ENCODE peak calls at places on chromosomes 11 and 22, in six cellular contexts. W is neuronal stem cell, V is IMR-90, H is trophoblast cell, G is mesenchymal stem cell, D is H1. U is an unnamed sample.

GRCh38 chr11:114026355-114026754 is 33.2 kb upstream of the ZBTB16 start:
- DNase-seq in V (no peak), H (no peak), G (peak; percentile 45), D (peak; percentile 10), W (no peak), U (peak; percentile 62)

GRCh38 chr22:36935694-36936093 is 22.3 kb downstream of the CSF2RB start:
- DNase-seq in H (no peak), V (no peak), W (no peak), G (no peak), D (no peak), U (no peak)

GRCh38 chr11:64499261-64500004 is 91.6 kb upstream of the SLC22A12 start:
- DNase-seq in H (no peak), D (no peak), W (no peak), G (no peak), V (no peak), U (no peak)

GRCh38 chr11:8403310-8403709 is 139.6 kb upstream of the LMO1 start:
- DNase-seq in D (no peak), H (no peak), W (no peak), G (peak; percentile 12), V (peak; percentile 20), U (no peak)

GRCh38 chr11:125750629-125751028 is 4.5 kb downstream of the PATE1 start:
- DNase-seq in G (no peak), W (no peak), H (no peak), V (no peak), D (no peak), U (no peak)

GRCh38 chr22:41334951-41335635 is 33.8 kb downstream of the ZC3H7B start:
- DNase-seq in G (no peak), H (no peak), W (no peak), V (no peak), D (no peak), U (no peak)

GRCh38 chr22:27952091-27952490 is 33.0 kb upstream of the PITPNB start:
- DNase-seq in H (peak; percentile 28), V (peak; percentile 81), G (peak; percentile 60), W (no peak), D (no peak), U (no peak)

GRCh38 chr22:24730864-24731263 is 43.7 kb downstream of the PIWIL3 start:
- DNase-seq in V (no peak), G (no peak), D (peak; percentile 9), W (no peak), H (no peak), U (no peak)

GRCh38 chr22:47586038-47586437 is 823.6 kb downstream of the TBC1D22A start:
- DNase-seq in H (no peak), G (no peak), D (no peak), V (no peak), W (no peak), U (no peak)

GRCh38 chr11:68581901-68582300 is 102.4 kb upstream of the GAL start:
- DNase-seq in W (no peak), H (no peak), D (no peak), V (no peak), G (no peak), U (no peak)

GRCh38 chr11:68581439-68581838 is 102.9 kb upstream of the GAL start:
- DNase-seq in V (no peak), D (no peak), G (no peak), W (no peak), H (no peak), U (no peak)

GRCh38 chr11:68583047-68583446 is 101.3 kb upstream of the GAL start:
- DNase-seq in W (no peak), G (peak; percentile 38), H (no peak), V (peak; percentile 82), D (no peak), U (no peak)

GRCh38 chr11:68582416-68583046 is 101.8 kb upstream of the GAL start:
- DNase-seq in V (no peak), G (no peak), D (no peak), H (no peak), W (no peak), U (no peak)

GRCh38 chr11:68579455-68579854 is 104.9 kb upstream of the GAL start:
- DNase-seq in G (no peak), V (peak; percentile 67), D (no peak), H (no peak), W (no peak), U (no peak)
- H3K4me1 ChIP-seq in G (peaks cover 14% of the 10 kb centered on the region), V (peaks cover 9% of the 10 kb centered on the region), D (no peaks in the 10 kb centered on the region), H (no peaks in the 10 kb centered on the region), W (no peaks in the 10 kb centered on the region), U (no peaks in the 10 kb centered on the region)

GRCh38 chr11:22581354-22581753 is 44.3 kb downstream of the FANCF start:
- DNase-seq in G (no peak), H (no peak), D (no peak), W (no peak), V (no peak), U (no peak)
- H3K14ac ChIP-seq in G (no peak overlapping the region), H (no peak overlapping the region), D (no peak overlapping the region), W (no peak overlapping the region), V (no peak overlapping the region), U (no peak overlapping the region)

DNA sequence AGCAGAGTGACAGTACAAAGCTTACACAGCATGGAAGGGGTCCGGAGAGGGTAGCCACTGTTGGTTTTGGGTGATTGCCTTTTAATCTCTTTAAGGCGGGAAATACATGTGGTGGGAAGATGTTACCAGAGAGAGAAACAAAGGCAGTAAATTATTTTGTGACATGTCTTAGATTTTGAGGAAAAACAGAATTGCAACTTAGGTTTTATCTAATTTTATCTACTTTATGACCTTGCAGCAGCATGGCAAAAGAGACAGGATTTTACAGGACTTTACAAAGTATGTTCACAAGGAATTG is 1.9 kb downstream of the IFITM2 start:
- DNase-seq in H (no peak), G (no peak), V (no peak), D (no peak), W (no peak), U (no peak)
- H3K4me1 ChIP-seq in H (peaks cover 26% of the 10 kb centered on the region), G (peaks cover 33% of the 10 kb centered on the region), V (peaks cover 20% of the 10 kb centered on the region), D (peaks cover 18% of the 10 kb centered on the region), W (peaks cover 52% of the 10 kb centered on the region), U (peaks cover 21% of the 10 kb centered on the region)

GRCh38 chr11:130448416-130449068 is at the start of gene ADAMTS15:
- DNase-seq in W (peak; percentile 83), D (peak; percentile 80), V (peak; percentile 84), H (peak; percentile 71), G (peak; percentile 82), U (peak; percentile 97)

GRCh38 chr11:130449996-130450419 is 1.6 kb downstream of the ADAMTS15 start:
- DNase-seq in W (no peak), G (peak; percentile 68), D (peak; percentile 75), H (peak; percentile 14), V (peak; percentile 82), U (peak; percentile 94)

GRCh38 chr11:130451261-130452019 is 3.0 kb downstream of the ADAMTS15 start:
- DNase-seq in G (peak; percentile 33), D (no peak), W (no peak), H (no peak), V (peak; percentile 74), U (no peak)

GRCh38 chr11:130448039-130448415 is 418 bp upstream of the ADAMTS15 start:
- DNase-seq in H (no peak), G (no peak), D (no peak), W (no peak), V (no peak), U (no peak)

GRCh38 chr11:130449246-130449990 is 973 bp downstream of the ADAMTS15 start:
- DNase-seq in D (no peak), H (no peak), W (no peak), V (no peak), G (peak; percentile 35), U (no peak)
- H3K14ac ChIP-seq in D (no peak overlapping the region), H (no peak overlapping the region), W (no peak overlapping the region), V (peak overlapping the region; percentile 31), G (no peak overlapping the region), U (peak overlapping the region; percentile 8)

GRCh38 chr11:108237058-108237481 is 14.2 kb downstream of the ATM start:
- DNase-seq in G (peak; percentile 26), V (no peak), W (no peak), D (no peak), H (no peak), U (no peak)

GRCh38 chr11:108235633-108236032 is 12.8 kb downstream of the ATM start:
- DNase-seq in D (no peak), G (no peak), H (no peak), W (no peak), V (no peak), U (no peak)

GRCh38 chr11:108233277-108233945 is 10.5 kb downstream of the ATM start:
- DNase-seq in W (no peak), H (no peak), V (no peak), G (peak; percentile 25), D (no peak), U (no peak)

GRCh38 chr11:108239076-108239475 is 16.2 kb downstream of the ATM start:
- DNase-seq in V (no peak), W (no peak), G (no peak), D (no peak), H (no peak), U (no peak)

DNA sequence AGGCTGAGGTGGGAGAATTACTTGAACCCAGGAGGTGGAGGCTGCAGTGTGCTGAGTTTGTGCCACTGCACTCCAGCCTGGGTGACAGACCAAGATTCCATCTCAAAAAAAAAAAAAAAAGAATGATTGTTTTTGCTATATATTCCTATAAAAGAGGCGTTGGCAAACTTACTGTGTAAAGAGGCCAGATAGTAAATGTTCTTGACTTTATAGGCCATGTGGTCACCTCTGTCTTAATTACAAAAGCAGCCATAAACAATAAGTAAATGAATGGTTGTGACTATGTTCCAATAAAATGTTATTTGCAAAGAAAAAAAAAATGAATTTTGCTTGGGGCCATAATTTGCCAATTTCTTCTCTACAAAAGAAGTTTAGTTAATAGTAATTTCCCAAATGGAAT is 12.3 kb downstream of the ATM start:
- DNase-seq in D (no peak), G (no peak), H (no peak), V (no peak), W (no peak), U (no peak)
- H3K4me1 ChIP-seq in D (no peaks in the 10 kb centered on the region), G (no peaks in the 10 kb centered on the region), H (no peaks in the 10 kb centered on the region), V (no peaks in the 10 kb centered on the region), W (no peaks in the 10 kb centered on the region), U (no peaks in the 10 kb centered on the region)

DNA sequence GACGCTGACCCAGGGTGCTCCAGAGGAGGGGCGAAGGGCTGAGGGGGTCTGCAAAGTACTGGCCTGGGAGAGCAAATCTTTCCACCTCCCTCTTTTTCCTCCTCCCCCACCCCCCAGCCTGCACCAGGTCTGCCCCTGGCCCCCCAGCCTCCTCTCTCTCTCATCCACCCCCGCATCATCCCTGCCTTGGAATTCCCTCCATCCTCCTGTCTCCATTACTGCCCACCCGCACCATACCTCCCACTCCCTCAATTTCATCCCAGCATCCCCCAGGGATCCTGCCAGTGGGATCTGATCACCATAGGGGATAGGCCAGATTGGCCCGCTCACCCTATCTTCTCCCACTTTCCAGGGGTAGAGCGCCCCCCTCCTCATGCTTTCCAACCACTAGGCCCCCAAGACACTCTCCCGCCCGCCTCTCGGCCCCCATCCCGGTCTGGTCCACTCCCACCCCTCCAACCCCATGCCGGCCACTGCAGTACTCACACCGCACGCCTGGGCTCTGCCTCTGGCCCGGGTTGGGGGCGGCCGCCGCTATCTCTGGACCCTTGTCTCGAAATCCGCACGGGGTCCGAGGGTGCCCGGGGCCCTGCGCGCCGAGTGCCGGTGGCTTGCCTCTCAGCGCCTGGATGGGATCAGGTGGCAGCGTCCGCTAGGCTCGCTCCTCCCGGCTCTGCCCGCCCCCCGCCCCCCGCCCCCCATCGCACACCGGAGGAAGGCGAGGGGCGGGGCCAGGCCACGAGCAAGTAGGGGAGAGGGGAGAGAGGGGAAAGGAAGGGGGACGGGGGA is at the start of gene GAL3ST3:
- DNase-seq in W (peak; percentile 66), H (no peak), V (no peak), D (no peak), G (no peak), U (peak; percentile 85)
- H3K14ac ChIP-seq in W (no peak within 1 kb of the TSS), H (no peak within 1 kb of the TSS), V (no peak within 1 kb of the TSS), D (no peak within 1 kb of the TSS), G (no peak within 1 kb of the TSS), U (no peak within 1 kb of the TSS)

U was measured in H9.